ENCODE peak calls at places on chromosome 21, in seven cellular contexts. W is right atrium auricular region; Y is central memory CD4-positive, alpha-beta T cell; V is choroid plexus epithelial cell; P is fibroblast of mammary gland; I is kidney glomerular epithelial cell; A is neural progenitor cell. K is an unnamed sample.

GRCh38 chr21:41894922-41895557 is 15.9 kb upstream of the PRDM15 start:
- DNase-seq in W (no peak), Y (no peak), V (peak; percentile 85), P (peak; percentile 52), I (peak; percentile 43), A (no peak), K (peak; percentile 76)

GRCh38 chr21:35637431-35637830 is 422.9 kb downstream of the SETD4 start:
- DNase-seq in W (peak; percentile 66), Y (no peak), V (peak; percentile 21), P (peak; percentile 94), I (no peak), A (no peak), K (peak; percentile 90)

GRCh38 chr21:23016617-23017016 is 2018.4 kb downstream of the NCAM2 start:
- DNase-seq in W (no peak), Y (no peak), V (peak; percentile 11), P (no peak), I (no peak), A (peak; percentile 57), K (no peak)

GRCh38 chr21:44888581-44889550 is 15.4 kb upstream of the PTTG1IP start:
- DNase-seq in W (no peak), Y (no peak), V (no peak), P (no peak), I (no peak), A (no peak), K (no peak)

GRCh38 chr21:42562816-42563215 is 49.2 kb downstream of the SLC37A1 start:
- DNase-seq in W (no peak), Y (no peak), V (no peak), P (no peak), I (no peak), A (no peak), K (no peak)

GRCh38 chr21:15309022-15309590 is 244.3 kb upstream of the NRIP1 start:
- DNase-seq in W (no peak), Y (no peak), V (no peak), P (peak; percentile 31), I (no peak), A (no peak), K (no peak)

GRCh38 chr21:36584980-36585940 is 105.3 kb upstream of the CLDN14 start:
- DNase-seq in W (no peak), Y (no peak), V (peak; percentile 21), P (no peak), I (no peak), A (no peak), K (peak; percentile 7)

GRCh38 chr21:26171310-26172100 is 935 bp upstream of the APP start:
- DNase-seq in W (no peak), Y (no peak), V (no peak), P (no peak), I (no peak), A (no peak), K (no peak)

GRCh38 chr21:23452384-23453083 is 2154.7 kb downstream of the MRPL39 start:
- DNase-seq in W (no peak), Y (no peak), V (no peak), P (no peak), I (peak; percentile 32), A (peak; percentile 77), K (no peak)

GRCh38 chr21:36783612-36784383 is 84.9 kb downstream of the SIM2 start:
- DNase-seq in W (no peak), Y (no peak), V (peak; percentile 95), P (peak; percentile 71), I (peak; percentile 91), A (no peak), K (peak; percentile 70)

GRCh38 chr21:45152265-45152746 is 77.9 kb downstream of the ADARB1 start:
- DNase-seq in W (peak; percentile 58), Y (peak; percentile 61), V (peak; percentile 48), P (no peak), I (no peak), A (peak; percentile 77), K (no peak)

GRCh38 chr21:31337991-31338891 is 5.8 kb downstream of the TIAM1 start:
- DNase-seq in W (no peak), Y (no peak), V (no peak), P (no peak), I (no peak), A (no peak), K (no peak)

GRCh38 chr21:44800103-44800502 is 1.5 kb downstream of the UBE2G2 start:
- DNase-seq in W (no peak), Y (no peak), V (peak; percentile 73), P (peak; percentile 69), I (no peak), A (peak; percentile 52), K (peak; percentile 69)

GRCh38 chr21:41593051-41593783 is 85.3 kb upstream of the TMPRSS2 start:
- DNase-seq in W (no peak), Y (no peak), V (no peak), P (no peak), I (no peak), A (no peak), K (no peak)

GRCh38 chr21:34883501-34884271 is 165.4 kb downstream of the RUNX1 start:
- DNase-seq in W (no peak), Y (no peak), V (no peak), P (no peak), I (peak; percentile 12), A (no peak), K (no peak)

GRCh38 chr21:25579402-25580016 is 27.8 kb downstream of the MRPL39 start:
- DNase-seq in W (no peak), Y (no peak), V (no peak), P (no peak), I (no peak), A (no peak), K (no peak)

GRCh38 chr21:45125347-45125746 is 51.0 kb downstream of the ADARB1 start:
- DNase-seq in W (no peak), Y (no peak), V (no peak), P (no peak), I (no peak), A (no peak), K (no peak)

GRCh38 chr21:41848533-41848932 is 30.6 kb downstream of the PRDM15 start:
- DNase-seq in W (no peak), Y (no peak), V (no peak), P (no peak), I (no peak), A (no peak), K (no peak)

GRCh38 chr21:35179990-35180557 is 131.0 kb upstream of the RUNX1 start:
- DNase-seq in W (no peak), Y (no peak), V (peak; percentile 73), P (peak; percentile 85), I (peak; percentile 50), A (no peak), K (peak; percentile 81)

GRCh38 chr21:17451364-17451869 is 61.4 kb upstream of the CXADR start:
- DNase-seq in W (no peak), Y (no peak), V (peak; percentile 80), P (peak; percentile 91), I (peak; percentile 23), A (no peak), K (peak; percentile 70)

GRCh38 chr21:28725396-28725795 is 267.3 kb downstream of the LTN1 start:
- DNase-seq in W (no peak), Y (no peak), V (no peak), P (no peak), I (no peak), A (no peak), K (no peak)

K was measured in cardiac fibroblast.